ENCODE peak calls at places on chromosomes 4 and X, in eight cellular contexts. O, T, Z, S, Y, F, J and U are unnamed samples.

GRCh38 chr4:38004887-38005286 is 44.7 kb downstream of the PTTG2 start:
- DNase-seq in S (no peak), Y (no peak), T (no peak), O (no peak), F (no peak), Z (no peak), J (no peak), U (no peak)

GRCh38 chr4:61837395-61837794 is 637.3 kb downstream of the ADGRL3 start:
- DNase-seq in T (no peak), J (no peak), F (no peak), O (peak), S (no peak), Y (no peak), Z (no peak), U (no peak)

GRCh38 chr4:53680588-53680987 is 89.3 kb upstream of the LNX1 start:
- DNase-seq in J (no peak), Y (no peak), F (no peak), Z (no peak), S (no peak), O (no peak), T (no peak), U (no peak)

GRCh38 chr4:150305995-150306394 is 227.8 kb downstream of the DCLK2 start:
- DNase-seq in S (no peak), O (peak), Z (peak), T (no peak), J (no peak), Y (peak), F (no peak), U (peak)

GRCh38 chr4:24924309-24924781 is 11.5 kb upstream of the CCDC149 start:
- DNase-seq in J (no peak), S (no peak), F (no peak), Z (peak), Y (peak), T (no peak), O (no peak), U (peak)

GRCh38 chrX:47817897-47818296 is 18.8 kb upstream of the ZNF81 start:
- DNase-seq in Z (no peak), Y (no peak), O (no peak), T (no peak), J (no peak), F (no peak), S (no peak), U (no peak)

GRCh38 chrX:23811135-23811781 is 28.3 kb downstream of the SAT1 start:
- DNase-seq in S (no peak), T (no peak), F (no peak), Y (peak), J (no peak), O (no peak), Z (peak), U (peak)

GRCh38 chr4:19752600-19752999 is 499.1 kb upstream of the SLIT2 start:
- DNase-seq in T (peak), S (no peak), F (no peak), Z (no peak), J (no peak), Y (no peak), O (no peak), U (no peak)

GRCh38 chrX:57070185-57070984 is 51.0 kb downstream of the SPIN2B start:
- DNase-seq in S (no peak), O (no peak), J (peak), T (no peak), Z (no peak), F (no peak), Y (no peak), U (no peak)

GRCh38 chr4:71732706-71733105 is 51.2 kb downstream of the GC start:
- DNase-seq in F (no peak), J (no peak), O (peak), T (peak), Y (peak), Z (peak), S (peak), U (peak)

GRCh38 chr4:150236626-150237025 is 158.4 kb downstream of the DCLK2 start:
- DNase-seq in F (no peak), Z (peak), T (no peak), S (no peak), J (no peak), Y (peak), O (peak), U (no peak)

GRCh38 chr4:140042634-140043033 is 111.3 kb downstream of the MAML3 start:
- DNase-seq in F (no peak), Z (no peak), S (no peak), Y (no peak), O (no peak), J (no peak), T (no peak), U (no peak)

GRCh38 chr4:124904723-124905390 is 192.3 kb upstream of the ANKRD50 start:
- DNase-seq in F (no peak), S (no peak), T (no peak), Z (no peak), Y (no peak), O (peak), J (no peak), U (no peak)

GRCh38 chr4:139955600-139955999 is 198.4 kb downstream of the MAML3 start:
- DNase-seq in S (no peak), J (no peak), F (no peak), O (no peak), Y (no peak), T (no peak), Z (no peak), U (no peak)

GRCh38 chrX:73916931-73917657 is 354.1 kb downstream of the CHIC1 start:
- DNase-seq in F (no peak), J (no peak), Z (peak), O (peak), Y (peak), S (no peak), T (peak), U (peak)

GRCh38 chr4:102500371-102501175 is 586 bp upstream of the NFKB1 start:
- DNase-seq in J (peak), Z (peak), F (peak), S (peak), O (peak), T (peak), Y (peak), U (peak)

GRCh38 chr4:101527186-101527585 is 179.9 kb upstream of the PPP3CA start:
- DNase-seq in Y (peak), O (no peak), Z (no peak), J (no peak), F (peak), T (no peak), S (no peak), U (peak)

GRCh38 chr4:37727635-37728034 is 41.5 kb upstream of the RELL1 start:
- DNase-seq in O (no peak), Y (no peak), J (no peak), S (no peak), T (no peak), Z (no peak), F (no peak), U (no peak)

GRCh38 chrX:331145-331771 is 12.7 kb upstream of the GTPBP6 start:
- DNase-seq in Z (peak), O (peak), T (no peak), Y (no peak), J (no peak), S (peak), F (no peak), U (no peak)

GRCh38 chr4:88661724-88662123 is 35.9 kb downstream of the NAP1L5 start:
- DNase-seq in S (no peak), J (no peak), Z (peak), T (no peak), Y (peak), O (peak), F (no peak), U (peak)

GRCh38 chrX:45847966-45848365 is 647.3 kb upstream of the DIPK2B start:
- DNase-seq in O (no peak), J (no peak), T (no peak), S (no peak), Y (no peak), F (no peak), Z (no peak), U (no peak)

GRCh38 chrX:81120936-81121351 is 80.8 kb downstream of the HMGN5 start:
- DNase-seq in Y (peak), F (peak), J (peak), Z (peak), S (no peak), T (peak), O (peak), U (peak)

GRCh38 chrX:134747006-134747405 is 88.7 kb upstream of the PLAC1 start:
- DNase-seq in T (no peak), S (no peak), Z (no peak), F (no peak), J (no peak), Y (no peak), O (no peak), U (no peak)

GRCh38 chrX:101370888-101371504 is 15.0 kb downstream of the BTK start:
- DNase-seq in Y (no peak), Z (no peak), O (no peak), F (no peak), S (no peak), T (no peak), J (no peak), U (no peak)

GRCh38 chrX:56618250-56618649 is 54.8 kb downstream of the UBQLN2 start:
- DNase-seq in Y (no peak), S (no peak), T (no peak), J (no peak), Z (no peak), O (no peak), F (no peak), U (no peak)

GRCh38 chr4:145814246-145814645 is 124.4 kb downstream of the ZNF827 start:
- DNase-seq in O (no peak), T (no peak), S (no peak), Z (no peak), F (no peak), J (no peak), Y (no peak), U (no peak)